ENCODE peak calls at places on chromosomes 6 and 20, in six cellular contexts. H, E, K, T, S and Q are unnamed samples. For H3K9me3, the result is how much of the 10 kb centered on the place peaks cover.

GRCh38 chr6:16749516-16750485 is 11.5 kb downstream of the ATXN1 start:
- DNase-seq in H (no peak), S (no peak), T (no peak), K (no peak), E (no peak), Q (no peak)

GRCh38 chr20:10705801-10706459 is 32.1 kb upstream of the JAG1 start:
- DNase-seq in T (no peak), S (peak), K (peak), E (no peak), H (peak), Q (no peak)

GRCh38 chr20:33947709-33948295 is 45.9 kb upstream of the RALY start:
- DNase-seq in K (peak), H (no peak), S (peak), E (no peak), T (peak), Q (no peak)

GRCh38 chr20:15045246-15045645 is 707.8 kb upstream of the FLRT3 start:
- DNase-seq in E (no peak), S (no peak), T (no peak), H (no peak), K (no peak), Q (no peak)

GRCh38 chr6:125067552-125067951 is 86.0 kb upstream of the TPD52L1 start:
- DNase-seq in E (no peak), T (no peak), K (no peak), H (no peak), S (no peak), Q (no peak)

GRCh38 chr6:45837541-45838200 is 178.0 kb downstream of the CLIC5 start:
- DNase-seq in T (no peak), S (no peak), E (no peak), H (no peak), K (no peak), Q (no peak)

GRCh38 chr6:67698534-67698933 is 936.5 kb upstream of the ADGRB3 start:
- DNase-seq in E (no peak), K (no peak), S (no peak), H (no peak), T (no peak), Q (no peak)

GRCh38 chr6:29589423-29590048 is 4.6 kb downstream of the OR2H2 start:
- DNase-seq in K (peak), H (peak), T (peak), E (peak), S (peak), Q (no peak)

GRCh38 chr6:152943260-152943897 is 39.5 kb downstream of the FBXO5 start:
- DNase-seq in H (no peak), E (no peak), K (no peak), T (no peak), S (no peak), Q (no peak)

GRCh38 chr6:15073344-15073789 is 172.5 kb upstream of the JARID2 start:
- DNase-seq in H (no peak), E (no peak), K (no peak), T (no peak), S (no peak), Q (no peak)

GRCh38 chr20:58585753-58586540 is 65.1 kb upstream of the STX16 start:
- DNase-seq in H (no peak), S (no peak), K (no peak), E (peak), T (no peak), Q (no peak)

GRCh38 chr6:45808917-45809316 is 206.7 kb downstream of the CLIC5 start:
- DNase-seq in H (no peak), S (no peak), K (no peak), T (no peak), E (no peak), Q (no peak)

GRCh38 chr6:131390322-131390721 is 182.7 kb upstream of the ARG1 start:
- DNase-seq in T (no peak), S (peak), K (no peak), E (no peak), H (no peak), Q (no peak)

GRCh38 chr20:50632236-50632635 is 59.1 kb downstream of the RIPOR3 start:
- DNase-seq in H (no peak), E (no peak), S (no peak), T (no peak), K (no peak), Q (no peak)

GRCh38 chr6:35954335-35954734 is 33.4 kb upstream of the SRPK1 start:
- DNase-seq in E (no peak), S (no peak), H (no peak), T (no peak), K (no peak), Q (no peak)

GRCh38 chr20:62811720-62812119 is 5.1 kb upstream of the COL9A3 start:
- DNase-seq in S (no peak), T (no peak), K (no peak), H (no peak), E (no peak), Q (no peak)

GRCh38 chr6:138538390-138539031 is 39.2 kb upstream of the NHSL1 start:
- DNase-seq in H (no peak), E (no peak), K (no peak), T (no peak), S (no peak), Q (no peak)

GRCh38 chr20:10249048-10249770 is 30.6 kb downstream of the SNAP25 start:
- DNase-seq in S (no peak), E (no peak), H (no peak), K (no peak), T (peak), Q (no peak)

GRCh38 chr6:153215242-153215641 is 84.2 kb upstream of the RGS17 start:
- DNase-seq in T (no peak), E (no peak), S (no peak), H (no peak), K (no peak), Q (no peak)

DNA sequence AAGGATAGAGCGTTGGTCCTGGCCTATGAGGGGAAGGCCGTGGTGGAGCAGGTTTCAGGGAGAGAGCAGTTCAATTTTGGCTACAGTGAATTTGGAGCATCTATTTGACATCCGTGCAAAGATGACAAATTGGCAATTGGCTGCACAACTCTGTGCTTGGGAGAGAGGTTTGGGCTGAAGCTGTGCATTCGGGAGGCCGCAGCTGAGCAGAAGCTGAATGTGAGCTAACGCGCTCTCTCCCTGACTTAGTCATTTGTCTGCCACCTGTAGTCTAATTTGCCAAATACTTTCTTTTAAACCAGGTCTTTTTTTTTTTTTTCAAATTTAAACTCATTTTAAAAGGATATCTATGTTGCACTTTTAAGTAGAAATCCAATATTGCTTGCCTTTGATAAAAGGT is 78.8 kb downstream of the PHACTR3 start:
- DNase-seq in K (no peak), T (no peak), E (no peak), H (no peak), S (no peak), Q (no peak)
- H3K9me3 ChIP-seq in K (under half), T (under half), E (under half), H (under half), S (under half), Q (under half)

GRCh38 chr6:87879144-87879861 is 168.3 kb upstream of the SPACA1 start:
- DNase-seq in E (no peak), T (no peak), S (no peak), K (no peak), H (no peak), Q (no peak)

GRCh38 chr6:87887266-87887665 is 160.4 kb upstream of the SPACA1 start:
- DNase-seq in K (no peak), E (no peak), S (no peak), T (no peak), H (no peak), Q (no peak)

GRCh38 chr6:87881342-87881895 is 166.2 kb upstream of the SPACA1 start:
- DNase-seq in K (no peak), S (no peak), E (no peak), T (no peak), H (no peak), Q (no peak)

GRCh38 chr6:87884203-87884602 is 163.4 kb upstream of the SPACA1 start:
- DNase-seq in E (no peak), K (no peak), T (no peak), S (no peak), H (no peak), Q (no peak)
- H3K9me3 ChIP-seq in E (under half), K (under half), T (under half), S (under half), H (under half), Q (under half)

GRCh38 chr6:117629119-117629518 is 26.8 kb upstream of the GOPC start:
- DNase-seq in S (no peak), T (no peak), E (no peak), H (no peak), K (no peak), Q (no peak)

GRCh38 chr6:117624869-117625481 is 22.7 kb upstream of the GOPC start:
- DNase-seq in S (no peak), T (no peak), E (no peak), H (no peak), K (no peak), Q (no peak)

GRCh38 chr6:117627533-117627932 is 25.2 kb upstream of the GOPC start:
- DNase-seq in T (no peak), H (no peak), E (no peak), K (no peak), S (no peak), Q (no peak)
- H3K9me3 ChIP-seq in T (under half), H (under half), E (under half), K (under half), S (under half), Q (under half)

DNA sequence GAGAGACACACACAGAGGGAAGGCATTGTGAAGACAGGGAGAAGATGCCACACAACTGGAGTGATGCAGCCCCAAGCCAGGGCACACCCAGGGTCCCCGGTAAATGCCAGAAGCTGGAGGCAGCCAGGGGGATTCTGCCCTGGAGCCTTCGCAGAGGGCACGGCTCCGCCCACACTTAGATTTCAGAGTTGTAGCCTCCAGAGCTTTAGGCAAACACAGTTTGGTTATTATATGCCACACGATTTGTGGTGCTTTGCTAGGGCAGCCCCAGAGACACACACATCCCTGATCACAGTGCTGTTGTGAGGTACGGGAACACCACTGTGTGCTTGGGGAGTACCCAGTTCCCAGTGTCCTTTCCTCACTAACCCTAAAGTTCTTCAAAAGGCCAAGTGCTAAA is 280.6 kb downstream of the SMOC2 start:
- DNase-seq in H (no peak), S (no peak), E (no peak), K (no peak), T (no peak), Q (peak)
- H3K9me3 ChIP-seq in H (under half), S (under half), E (under half), K (under half), T (under half), Q (under half)

GRCh38 chr20:63964412-63964811 is 5.3 kb downstream of the ZNF512B start:
- DNase-seq in E (no peak), S (no peak), K (no peak), H (no peak), T (no peak), Q (no peak)
- H3K9me3 ChIP-seq in E (under half), S (under half), K (under half), H (under half), T (under half), Q (under half)

DNA sequence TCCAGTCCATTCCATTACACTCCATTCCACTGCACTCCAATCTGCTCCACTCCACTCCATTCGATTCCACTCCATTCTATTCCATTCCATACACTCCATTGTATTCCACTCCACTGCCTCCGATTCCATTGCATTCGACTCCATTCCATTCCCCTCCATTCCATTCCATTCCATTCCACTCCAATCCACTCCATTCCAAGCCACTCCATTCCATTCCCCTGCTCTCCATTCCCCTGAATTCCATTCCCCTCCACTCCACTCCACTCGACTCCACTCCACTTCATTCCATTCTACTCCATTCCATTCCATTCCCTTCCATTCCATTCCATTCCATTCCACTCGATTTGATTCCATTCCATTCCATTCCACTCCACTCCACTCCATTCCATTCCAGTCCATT is 25.7 kb upstream of the DEFB125 start:
- DNase-seq in H (no peak), S (no peak), E (no peak), K (no peak), T (no peak), Q (no peak)
- H3K9me3 ChIP-seq in H (under half), S (under half), E (under half), K (under half), T (half or more), Q (under half)

GRCh38 chr6:26569433-26569764 is 27.4 kb upstream of the ABT1 start:
- DNase-seq in H (no peak), E (no peak), K (no peak), T (no peak), S (no peak), Q (no peak)

GRCh38 chr6:26568601-26569432 is 27.9 kb upstream of the ABT1 start:
- DNase-seq in S (peak), K (peak), T (peak), E (peak), H (peak), Q (peak)

GRCh38 chr6:26571592-26572296 is 25.0 kb upstream of the ABT1 start:
- DNase-seq in T (peak), H (no peak), E (no peak), S (peak), K (peak), Q (no peak)

GRCh38 chr6:26575494-26575939 is 21.2 kb upstream of the ABT1 start:
- DNase-seq in E (no peak), S (no peak), K (no peak), T (peak), H (no peak), Q (no peak)

DNA sequence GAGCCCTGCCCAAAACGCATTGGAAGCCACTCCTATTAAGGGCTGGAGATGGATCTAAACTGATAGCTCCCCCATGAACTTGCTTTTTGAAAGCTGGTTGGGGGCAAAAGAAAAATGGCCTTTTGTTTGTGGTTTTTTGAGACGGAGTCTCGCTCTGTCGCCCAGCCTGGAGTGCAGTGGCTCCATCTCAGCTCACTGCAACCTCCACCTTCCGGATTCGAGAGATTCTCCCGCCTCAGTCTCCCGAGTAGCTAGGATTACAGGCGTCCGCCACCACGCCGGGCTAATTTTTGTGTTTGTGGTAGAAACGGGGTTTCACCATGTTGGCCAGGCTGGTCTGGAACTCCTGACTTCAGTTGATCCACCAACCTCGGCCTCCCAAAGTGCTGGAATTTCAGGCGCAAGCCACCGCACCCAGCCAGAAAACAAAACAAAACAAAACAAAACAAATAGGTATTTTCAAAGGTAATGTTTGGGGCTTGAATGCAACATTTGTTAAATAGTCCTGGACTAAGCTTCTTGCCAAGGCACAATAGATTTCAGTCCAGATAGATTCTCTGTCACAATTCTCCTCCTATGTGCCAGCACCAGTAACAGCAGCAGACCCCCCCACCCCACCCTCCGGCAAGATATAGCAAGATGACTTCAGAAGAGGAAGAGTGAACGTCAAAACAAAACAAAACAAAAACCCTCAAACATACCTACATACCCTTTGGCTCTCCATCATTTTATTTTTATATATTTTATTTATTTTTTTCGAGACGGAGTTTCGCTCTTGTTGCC is 26.5 kb upstream of the ABT1 start:
- DNase-seq in T (no peak), S (no peak), K (no peak), E (no peak), H (no peak), Q (no peak)
- H3K9me3 ChIP-seq in T (under half), S (under half), K (under half), E (under half), H (under half), Q (under half)

DNA sequence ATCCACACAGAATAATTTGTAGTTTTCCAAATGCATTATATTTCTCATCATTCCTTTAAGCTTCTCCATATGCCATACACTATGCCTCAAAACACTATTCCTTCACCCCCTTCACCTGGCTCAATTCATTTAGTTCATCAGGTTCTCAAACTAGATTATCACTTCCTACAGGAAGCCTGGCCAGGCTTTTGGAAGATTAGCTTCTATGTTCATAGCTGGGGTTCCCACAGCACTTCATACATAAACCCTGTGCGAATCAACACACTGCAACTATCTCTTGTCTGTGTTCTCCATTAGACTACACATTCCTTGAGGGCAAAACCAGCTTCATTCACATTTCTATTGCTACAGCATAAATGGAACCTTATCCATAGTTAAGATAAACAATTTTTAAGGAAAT is 40.5 kb upstream of the PLN start:
- DNase-seq in H (no peak), K (no peak), T (no peak), E (no peak), S (no peak), Q (no peak)
- H3K9me3 ChIP-seq in H (under half), K (under half), T (under half), E (under half), S (under half), Q (under half)

GRCh38 chr6:6603317-6603716 is 14.8 kb downstream of the LY86 start:
- DNase-seq in S (no peak), K (no peak), T (no peak), H (no peak), E (no peak), Q (no peak)

GRCh38 chr6:6600865-6601264 is 12.3 kb downstream of the LY86 start:
- DNase-seq in K (no peak), S (no peak), E (no peak), H (no peak), T (no peak), Q (no peak)

GRCh38 chr6:6605873-6606272 is 17.4 kb downstream of the LY86 start:
- DNase-seq in S (no peak), H (no peak), K (no peak), T (no peak), E (no peak), Q (no peak)

GRCh38 chr6:6604015-6604414 is 15.5 kb downstream of the LY86 start:
- DNase-seq in H (no peak), S (no peak), T (no peak), E (no peak), K (no peak), Q (no peak)

GRCh38 chr6:6604566-6604965 is 16.0 kb downstream of the LY86 start:
- DNase-seq in E (no peak), K (no peak), H (no peak), S (no peak), T (no peak), Q (no peak)
- H3K9me3 ChIP-seq in E (under half), K (under half), H (under half), S (under half), T (under half), Q (under half)

GRCh38 chr6:158438201-158438600 is 121.7 kb upstream of the TMEM181 start:
- DNase-seq in E (no peak), S (no peak), T (no peak), K (no peak), H (no peak), Q (no peak)
- H3K9me3 ChIP-seq in E (under half), S (under half), T (under half), K (under half), H (under half), Q (under half)